ENCODE peak calls at places on chromosome 4, in nine cellular contexts. Y, E, Q, M, P, C, A, V and R are unnamed samples.

GRCh38 chr4:109559625-109559982 is 442 bp upstream of the MCUB start:
- DNase-seq in Q (no peak), A (no peak), V (peak; percentile 33), E (peak; percentile 29), C (no peak), Y (peak; percentile 29), P (peak; percentile 27), M (no peak), R (peak; percentile 60)

GRCh38 chr4:180953572-180953971 is 1289.6 kb upstream of the TENM3 start:
- DNase-seq in V (peak; percentile 25), P (no peak), Q (no peak), C (peak; percentile 21), M (no peak), A (no peak), Y (no peak), E (no peak), R (no peak)

GRCh38 chr4:156298230-156298629 is 344.6 kb upstream of the CTSO start:
- DNase-seq in Q (peak; percentile 87), A (no peak), E (peak; percentile 52), C (no peak), V (no peak), M (peak; percentile 52), P (no peak), Y (no peak), R (no peak)

GRCh38 chr4:5381981-5382441 is 326.3 kb downstream of the EVC2 start:
- DNase-seq in C (no peak), A (no peak), Y (no peak), E (no peak), V (no peak), Q (no peak), P (no peak), M (no peak), R (no peak)

GRCh38 chr4:7173821-7174220 is 18.5 kb upstream of the SORCS2 start:
- DNase-seq in C (no peak), Q (peak; percentile 26), V (no peak), M (no peak), A (no peak), P (no peak), E (no peak), Y (no peak), R (no peak)

GRCh38 chr4:1373892-1374705 is 27.1 kb downstream of the UVSSA start:
- DNase-seq in V (no peak), Y (no peak), C (no peak), Q (peak; percentile 32), A (no peak), M (no peak), E (no peak), P (peak; percentile 5), R (no peak)

GRCh38 chr4:186500721-186501304 is 54.6 kb downstream of the MTNR1A start:
- DNase-seq in A (peak; percentile 96), Y (peak; percentile 52), V (no peak), Q (no peak), C (no peak), E (no peak), P (no peak), M (no peak), R (peak; percentile 3)

GRCh38 chr4:21769404-21770147 is 179.0 kb downstream of the KCNIP4 start:
- DNase-seq in E (no peak), A (no peak), P (no peak), V (no peak), M (peak; percentile 80), Q (no peak), C (no peak), Y (no peak), R (no peak)

GRCh38 chr4:78937837-78938236 is 1.4 kb downstream of the PAQR3 start:
- DNase-seq in Q (no peak), M (peak; percentile 23), Y (no peak), C (no peak), E (no peak), P (no peak), A (no peak), V (no peak), R (no peak)

GRCh38 chr4:141909541-141909940 is 273.2 kb downstream of the IL15 start:
- DNase-seq in P (no peak), Q (no peak), M (no peak), V (no peak), E (no peak), A (no peak), C (no peak), Y (no peak), R (no peak)

GRCh38 chr4:159191989-159192388 is 89.1 kb downstream of the RAPGEF2 start:
- DNase-seq in Q (no peak), C (peak; percentile 51), M (peak; percentile 53), A (peak; percentile 73), P (no peak), E (no peak), V (peak; percentile 25), Y (no peak), R (peak; percentile 38)

GRCh38 chr4:62077406-62077805 is 877.3 kb downstream of the ADGRL3 start:
- DNase-seq in C (no peak), Q (no peak), A (no peak), M (no peak), V (no peak), P (no peak), E (no peak), Y (no peak), R (no peak)

GRCh38 chr4:112509243-112510190 is 6.5 kb downstream of the NEUROG2 start:
- DNase-seq in V (no peak), C (no peak), A (no peak), Y (no peak), Q (no peak), P (no peak), E (no peak), M (no peak), R (no peak)

GRCh38 chr4:140363051-140363450 is 10.4 kb upstream of the SCOC start:
- DNase-seq in C (no peak), Q (no peak), Y (no peak), V (no peak), E (no peak), M (no peak), P (no peak), A (no peak), R (no peak)

GRCh38 chr4:173056271-173056670 is 112.3 kb upstream of the GALNT7 start:
- DNase-seq in Q (no peak), M (no peak), Y (no peak), V (no peak), A (no peak), P (no peak), C (no peak), E (no peak), R (no peak)

GRCh38 chr4:113636877-113637276 is 124.7 kb downstream of the CAMK2D start:
- DNase-seq in Y (no peak), P (no peak), M (peak; percentile 53), A (peak; percentile 16), V (peak; percentile 91), Q (no peak), E (no peak), C (no peak), R (no peak)

GRCh38 chr4:165802452-165802851 is 70.6 kb upstream of the TLL1 start:
- DNase-seq in C (no peak), Y (no peak), E (no peak), Q (no peak), M (no peak), V (no peak), A (no peak), P (no peak), R (no peak)

GRCh38 chr4:113411496-113411938 is 350.0 kb downstream of the CAMK2D start:
- DNase-seq in C (no peak), Y (peak; percentile 64), M (peak; percentile 95), V (no peak), Q (no peak), P (no peak), E (no peak), A (no peak), R (no peak)

GRCh38 chr4:26325191-26325590 is 4.4 kb downstream of the RBPJ start:
- DNase-seq in E (no peak), A (peak; percentile 51), Y (no peak), C (peak; percentile 35), M (peak; percentile 35), V (peak; percentile 57), Q (no peak), P (no peak), R (peak; percentile 50)

GRCh38 chr4:72679666-72680065 is 110.6 kb upstream of the ADAMTS3 start:
- DNase-seq in E (no peak), Y (no peak), Q (no peak), C (no peak), A (no peak), M (no peak), V (no peak), P (no peak), R (no peak)

GRCh38 chr4:54066718-54067129 is 2.3 kb upstream of the CHIC2 start:
- DNase-seq in E (no peak), P (peak; percentile 15), A (peak; percentile 80), C (no peak), Y (no peak), V (no peak), M (no peak), Q (no peak), R (no peak)

GRCh38 chr4:146334862-146335449 is 120.6 kb downstream of the REELD1 start:
- DNase-seq in A (no peak), V (no peak), Q (no peak), Y (no peak), E (no peak), M (no peak), C (no peak), P (no peak), R (no peak)

GRCh38 chr4:168803727-168804126 is 206.3 kb downstream of the CBR4 start:
- DNase-seq in V (no peak), M (peak; percentile 90), A (no peak), P (no peak), E (no peak), Q (no peak), Y (no peak), C (no peak), R (no peak)

GRCh38 chr4:67198757-67199156 is 346.5 kb downstream of the CENPC start:
- DNase-seq in E (no peak), C (no peak), Q (no peak), A (peak; percentile 15), Y (no peak), V (peak; percentile 4), P (no peak), M (peak; percentile 42), R (peak; percentile 73)
- TF ChIP-seq CTCF in E (no peak), C (no peak), Q (no peak), A (no peak), Y (no peak), V (peak; percentile 55), P (no peak), M (peak; percentile 21), R (peak; percentile 44)

GRCh38 chr4:122379239-122379638 is 428 bp downstream of the ADAD1 start:
- DNase-seq in A (no peak), E (no peak), Q (no peak), M (no peak), C (no peak), Y (no peak), V (no peak), P (no peak), R (no peak)
- H3K4me3 ChIP-seq in A (no peak overlapping the region), E (no peak overlapping the region), Q (no peak overlapping the region), M (no peak overlapping the region), C (no peak overlapping the region), Y (no peak overlapping the region), V (no peak overlapping the region), P (no peak overlapping the region), R (no peak overlapping the region)

GRCh38 chr4:28916585-28916984 is 1803.6 kb upstream of the PCDH7 start:
- DNase-seq in E (no peak), A (no peak), C (no peak), M (peak; percentile 24), P (no peak), V (no peak), Y (no peak), Q (no peak), R (no peak)
- H3K9me3 ChIP-seq in E (no peaks in the 10 kb centered on the region), A (no peaks in the 10 kb centered on the region), C (no peaks in the 10 kb centered on the region), M (no peaks in the 10 kb centered on the region), P (no peaks in the 10 kb centered on the region), V (no peaks in the 10 kb centered on the region), Y (no peaks in the 10 kb centered on the region), Q (no peaks in the 10 kb centered on the region), R (no peaks in the 10 kb centered on the region)

GRCh38 chr4:174826660-174827059 is 2.4 kb downstream of the GLRA3 start:
- DNase-seq in Q (no peak), P (no peak), A (no peak), Y (no peak), M (no peak), E (no peak), C (no peak), V (no peak), R (no peak)
- TF ChIP-seq CTCF in Q (no peak), P (no peak), A (no peak), Y (no peak), M (no peak), E (no peak), C (no peak), V (peak; percentile 73), R (no peak)